ENCODE peak calls at places on chromosome 3, in six cellular contexts. One of them, this sample, is unnamed.

GRCh38 chr3:75035146-75035545 is 420.7 kb upstream of the CNTN3 start:
- DNase-seq in hypothalamus: no peak
- DNase-seq in stimulated activated CD4-positive, alpha-beta T cell treated with anti-CD3 and anti-CD28 coated beads, Interleukin-12 subunit alpha, Interleukin-12 subunit beta, amount 100 ng/mL, for 4 hours: no peak
- DNase-seq in activated naive CD8-positive, alpha-beta T cell treated with anti-CD3 and anti-CD28 coated beads, Interleukin-2, amount 50 U/mL, for 24 hours: no peak
- DNase-seq in 8988T: no peak
- DNase-seq in dorsolateral prefrontal cortex: no peak
- DNase-seq in this sample: no peak

GRCh38 chr3:20040476-20041196 is 390 bp downstream of the KAT2B start:
- DNase-seq in hypothalamus: peak; percentile 70
- DNase-seq in stimulated activated CD4-positive, alpha-beta T cell treated with anti-CD3 and anti-CD28 coated beads, Interleukin-12 subunit alpha, Interleukin-12 subunit beta, amount 100 ng/mL, for 4 hours: peak; percentile 58
- DNase-seq in activated naive CD8-positive, alpha-beta T cell treated with anti-CD3 and anti-CD28 coated beads, Interleukin-2, amount 50 U/mL, for 24 hours: peak; percentile 75
- DNase-seq in 8988T: peak; percentile 74
- DNase-seq in dorsolateral prefrontal cortex: peak; percentile 80
- DNase-seq in this sample: peak; percentile 83

GRCh38 chr3:170076715-170077238 is 39.0 kb downstream of the GPR160 start:
- DNase-seq in hypothalamus: no peak
- DNase-seq in stimulated activated CD4-positive, alpha-beta T cell treated with anti-CD3 and anti-CD28 coated beads, Interleukin-12 subunit alpha, Interleukin-12 subunit beta, amount 100 ng/mL, for 4 hours: no peak
- DNase-seq in activated naive CD8-positive, alpha-beta T cell treated with anti-CD3 and anti-CD28 coated beads, Interleukin-2, amount 50 U/mL, for 24 hours: no peak
- DNase-seq in 8988T: no peak
- DNase-seq in dorsolateral prefrontal cortex: no peak
- DNase-seq in this sample: no peak

GRCh38 chr3:197466586-197467399 is 89.0 kb downstream of the BDH1 start:
- DNase-seq in hypothalamus: no peak
- DNase-seq in stimulated activated CD4-positive, alpha-beta T cell treated with anti-CD3 and anti-CD28 coated beads, Interleukin-12 subunit alpha, Interleukin-12 subunit beta, amount 100 ng/mL, for 4 hours: no peak
- DNase-seq in activated naive CD8-positive, alpha-beta T cell treated with anti-CD3 and anti-CD28 coated beads, Interleukin-2, amount 50 U/mL, for 24 hours: no peak
- DNase-seq in 8988T: no peak
- DNase-seq in dorsolateral prefrontal cortex: peak; percentile 19
- DNase-seq in this sample: peak; percentile 86

GRCh38 chr3:105368575-105369500 is 2.1 kb downstream of the ALCAM start:
- DNase-seq in hypothalamus: peak; percentile 33
- DNase-seq in stimulated activated CD4-positive, alpha-beta T cell treated with anti-CD3 and anti-CD28 coated beads, Interleukin-12 subunit alpha, Interleukin-12 subunit beta, amount 100 ng/mL, for 4 hours: peak; percentile 54
- DNase-seq in activated naive CD8-positive, alpha-beta T cell treated with anti-CD3 and anti-CD28 coated beads, Interleukin-2, amount 50 U/mL, for 24 hours: peak; percentile 75
- DNase-seq in 8988T: no peak
- DNase-seq in dorsolateral prefrontal cortex: peak; percentile 50
- DNase-seq in this sample: peak; percentile 55

GRCh38 chr3:84825817-84826216 is 133.0 kb upstream of the CADM2 start:
- DNase-seq in hypothalamus: no peak
- DNase-seq in stimulated activated CD4-positive, alpha-beta T cell treated with anti-CD3 and anti-CD28 coated beads, Interleukin-12 subunit alpha, Interleukin-12 subunit beta, amount 100 ng/mL, for 4 hours: no peak
- DNase-seq in activated naive CD8-positive, alpha-beta T cell treated with anti-CD3 and anti-CD28 coated beads, Interleukin-2, amount 50 U/mL, for 24 hours: no peak
- DNase-seq in 8988T: no peak
- DNase-seq in dorsolateral prefrontal cortex: no peak
- DNase-seq in this sample: no peak

GRCh38 chr3:13165576-13165975 is 92.3 kb upstream of the IQSEC1 start:
- DNase-seq in hypothalamus: no peak
- DNase-seq in stimulated activated CD4-positive, alpha-beta T cell treated with anti-CD3 and anti-CD28 coated beads, Interleukin-12 subunit alpha, Interleukin-12 subunit beta, amount 100 ng/mL, for 4 hours: no peak
- DNase-seq in activated naive CD8-positive, alpha-beta T cell treated with anti-CD3 and anti-CD28 coated beads, Interleukin-2, amount 50 U/mL, for 24 hours: no peak
- DNase-seq in 8988T: no peak
- DNase-seq in dorsolateral prefrontal cortex: no peak
- DNase-seq in this sample: no peak

GRCh38 chr3:177618873-177619771 is 421.8 kb upstream of the TBL1XR1 start:
- DNase-seq in hypothalamus: no peak
- DNase-seq in stimulated activated CD4-positive, alpha-beta T cell treated with anti-CD3 and anti-CD28 coated beads, Interleukin-12 subunit alpha, Interleukin-12 subunit beta, amount 100 ng/mL, for 4 hours: no peak
- DNase-seq in activated naive CD8-positive, alpha-beta T cell treated with anti-CD3 and anti-CD28 coated beads, Interleukin-2, amount 50 U/mL, for 24 hours: no peak
- DNase-seq in 8988T: no peak
- DNase-seq in dorsolateral prefrontal cortex: no peak
- DNase-seq in this sample: no peak

GRCh38 chr3:159082514-159082913 is 280.7 kb downstream of the MFSD1 start:
- DNase-seq in hypothalamus: no peak
- DNase-seq in stimulated activated CD4-positive, alpha-beta T cell treated with anti-CD3 and anti-CD28 coated beads, Interleukin-12 subunit alpha, Interleukin-12 subunit beta, amount 100 ng/mL, for 4 hours: no peak
- DNase-seq in activated naive CD8-positive, alpha-beta T cell treated with anti-CD3 and anti-CD28 coated beads, Interleukin-2, amount 50 U/mL, for 24 hours: no peak
- DNase-seq in 8988T: no peak
- DNase-seq in dorsolateral prefrontal cortex: no peak
- DNase-seq in this sample: no peak

GRCh38 chr3:123430266-123430665 is 18.6 kb downstream of the ADCY5 start:
- DNase-seq in hypothalamus: no peak
- DNase-seq in stimulated activated CD4-positive, alpha-beta T cell treated with anti-CD3 and anti-CD28 coated beads, Interleukin-12 subunit alpha, Interleukin-12 subunit beta, amount 100 ng/mL, for 4 hours: no peak
- DNase-seq in activated naive CD8-positive, alpha-beta T cell treated with anti-CD3 and anti-CD28 coated beads, Interleukin-2, amount 50 U/mL, for 24 hours: no peak
- DNase-seq in 8988T: no peak
- DNase-seq in dorsolateral prefrontal cortex: no peak
- DNase-seq in this sample: no peak

GRCh38 chr3:143484851-143485512 is 363.3 kb downstream of the SLC9A9 start:
- DNase-seq in hypothalamus: no peak
- DNase-seq in stimulated activated CD4-positive, alpha-beta T cell treated with anti-CD3 and anti-CD28 coated beads, Interleukin-12 subunit alpha, Interleukin-12 subunit beta, amount 100 ng/mL, for 4 hours: no peak
- DNase-seq in activated naive CD8-positive, alpha-beta T cell treated with anti-CD3 and anti-CD28 coated beads, Interleukin-2, amount 50 U/mL, for 24 hours: no peak
- DNase-seq in 8988T: no peak
- DNase-seq in dorsolateral prefrontal cortex: no peak
- DNase-seq in this sample: no peak

GRCh38 chr3:72754582-72754981 is 93.7 kb downstream of the SHQ1 start:
- DNase-seq in hypothalamus: no peak
- DNase-seq in stimulated activated CD4-positive, alpha-beta T cell treated with anti-CD3 and anti-CD28 coated beads, Interleukin-12 subunit alpha, Interleukin-12 subunit beta, amount 100 ng/mL, for 4 hours: no peak
- DNase-seq in activated naive CD8-positive, alpha-beta T cell treated with anti-CD3 and anti-CD28 coated beads, Interleukin-2, amount 50 U/mL, for 24 hours: no peak
- DNase-seq in 8988T: no peak
- DNase-seq in dorsolateral prefrontal cortex: no peak
- DNase-seq in this sample: no peak

GRCh38 chr3:193974147-193974546 is 161.8 kb upstream of the HES1 start:
- DNase-seq in hypothalamus: no peak
- DNase-seq in stimulated activated CD4-positive, alpha-beta T cell treated with anti-CD3 and anti-CD28 coated beads, Interleukin-12 subunit alpha, Interleukin-12 subunit beta, amount 100 ng/mL, for 4 hours: no peak
- DNase-seq in activated naive CD8-positive, alpha-beta T cell treated with anti-CD3 and anti-CD28 coated beads, Interleukin-2, amount 50 U/mL, for 24 hours: no peak
- DNase-seq in 8988T: no peak
- DNase-seq in dorsolateral prefrontal cortex: no peak
- DNase-seq in this sample: no peak

GRCh38 chr3:51967384-51968174 is at the start of gene PCBP4:
- DNase-seq in hypothalamus: peak; percentile 65
- DNase-seq in stimulated activated CD4-positive, alpha-beta T cell treated with anti-CD3 and anti-CD28 coated beads, Interleukin-12 subunit alpha, Interleukin-12 subunit beta, amount 100 ng/mL, for 4 hours: peak; percentile 51
- DNase-seq in activated naive CD8-positive, alpha-beta T cell treated with anti-CD3 and anti-CD28 coated beads, Interleukin-2, amount 50 U/mL, for 24 hours: no peak
- DNase-seq in 8988T: no peak
- DNase-seq in dorsolateral prefrontal cortex: peak; percentile 85
- DNase-seq in this sample: peak; percentile 76

GRCh38 chr3:175346573-175347356 is 487.6 kb downstream of the NAALADL2 start:
- DNase-seq in hypothalamus: no peak
- DNase-seq in stimulated activated CD4-positive, alpha-beta T cell treated with anti-CD3 and anti-CD28 coated beads, Interleukin-12 subunit alpha, Interleukin-12 subunit beta, amount 100 ng/mL, for 4 hours: no peak
- DNase-seq in activated naive CD8-positive, alpha-beta T cell treated with anti-CD3 and anti-CD28 coated beads, Interleukin-2, amount 50 U/mL, for 24 hours: no peak
- DNase-seq in 8988T: no peak
- DNase-seq in dorsolateral prefrontal cortex: peak; percentile 22
- DNase-seq in this sample: no peak

GRCh38 chr3:15645740-15646490 is 44.4 kb downstream of the BTD start:
- DNase-seq in hypothalamus: no peak
- DNase-seq in stimulated activated CD4-positive, alpha-beta T cell treated with anti-CD3 and anti-CD28 coated beads, Interleukin-12 subunit alpha, Interleukin-12 subunit beta, amount 100 ng/mL, for 4 hours: no peak
- DNase-seq in activated naive CD8-positive, alpha-beta T cell treated with anti-CD3 and anti-CD28 coated beads, Interleukin-2, amount 50 U/mL, for 24 hours: no peak
- DNase-seq in 8988T: no peak
- DNase-seq in dorsolateral prefrontal cortex: no peak
- DNase-seq in this sample: no peak

GRCh38 chr3:30943206-30943605 is 48.7 kb upstream of the GADL1 start:
- DNase-seq in hypothalamus: no peak
- DNase-seq in stimulated activated CD4-positive, alpha-beta T cell treated with anti-CD3 and anti-CD28 coated beads, Interleukin-12 subunit alpha, Interleukin-12 subunit beta, amount 100 ng/mL, for 4 hours: no peak
- DNase-seq in activated naive CD8-positive, alpha-beta T cell treated with anti-CD3 and anti-CD28 coated beads, Interleukin-2, amount 50 U/mL, for 24 hours: no peak
- DNase-seq in 8988T: no peak
- DNase-seq in dorsolateral prefrontal cortex: no peak
- DNase-seq in this sample: no peak

GRCh38 chr3:4830586-4830914 is 148.7 kb upstream of the BHLHE40 start:
- DNase-seq in hypothalamus: no peak
- DNase-seq in stimulated activated CD4-positive, alpha-beta T cell treated with anti-CD3 and anti-CD28 coated beads, Interleukin-12 subunit alpha, Interleukin-12 subunit beta, amount 100 ng/mL, for 4 hours: no peak
- DNase-seq in activated naive CD8-positive, alpha-beta T cell treated with anti-CD3 and anti-CD28 coated beads, Interleukin-2, amount 50 U/mL, for 24 hours: no peak
- DNase-seq in 8988T: no peak
- DNase-seq in dorsolateral prefrontal cortex: no peak
- DNase-seq in this sample: peak; percentile 17

GRCh38 chr3:52455283-52456168 is at the start of gene NISCH:
- DNase-seq in hypothalamus: peak; percentile 41
- DNase-seq in stimulated activated CD4-positive, alpha-beta T cell treated with anti-CD3 and anti-CD28 coated beads, Interleukin-12 subunit alpha, Interleukin-12 subunit beta, amount 100 ng/mL, for 4 hours: peak; percentile 99
- DNase-seq in activated naive CD8-positive, alpha-beta T cell treated with anti-CD3 and anti-CD28 coated beads, Interleukin-2, amount 50 U/mL, for 24 hours: peak; percentile 98
- DNase-seq in 8988T: peak; percentile 94
- DNase-seq in dorsolateral prefrontal cortex: peak; percentile 86
- DNase-seq in this sample: peak; percentile 90

GRCh38 chr3:39668420-39668819 is 141.0 kb upstream of the MYRIP start:
- DNase-seq in hypothalamus: no peak
- DNase-seq in stimulated activated CD4-positive, alpha-beta T cell treated with anti-CD3 and anti-CD28 coated beads, Interleukin-12 subunit alpha, Interleukin-12 subunit beta, amount 100 ng/mL, for 4 hours: no peak
- DNase-seq in activated naive CD8-positive, alpha-beta T cell treated with anti-CD3 and anti-CD28 coated beads, Interleukin-2, amount 50 U/mL, for 24 hours: peak; percentile 2
- DNase-seq in 8988T: no peak
- DNase-seq in dorsolateral prefrontal cortex: no peak
- DNase-seq in this sample: peak; percentile 54

GRCh38 chr3:66480666-66481065 is 20.2 kb downstream of the LRIG1 start:
- DNase-seq in hypothalamus: no peak
- DNase-seq in stimulated activated CD4-positive, alpha-beta T cell treated with anti-CD3 and anti-CD28 coated beads, Interleukin-12 subunit alpha, Interleukin-12 subunit beta, amount 100 ng/mL, for 4 hours: no peak
- DNase-seq in activated naive CD8-positive, alpha-beta T cell treated with anti-CD3 and anti-CD28 coated beads, Interleukin-2, amount 50 U/mL, for 24 hours: peak; percentile 38
- DNase-seq in 8988T: no peak
- DNase-seq in dorsolateral prefrontal cortex: no peak
- DNase-seq in this sample: peak; percentile 13

GRCh38 chr3:192825191-192825590 is 92.5 kb downstream of the MB21D2 start:
- DNase-seq in hypothalamus: no peak
- DNase-seq in stimulated activated CD4-positive, alpha-beta T cell treated with anti-CD3 and anti-CD28 coated beads, Interleukin-12 subunit alpha, Interleukin-12 subunit beta, amount 100 ng/mL, for 4 hours: no peak
- DNase-seq in activated naive CD8-positive, alpha-beta T cell treated with anti-CD3 and anti-CD28 coated beads, Interleukin-2, amount 50 U/mL, for 24 hours: no peak
- DNase-seq in 8988T: no peak
- DNase-seq in dorsolateral prefrontal cortex: no peak
- DNase-seq in this sample: no peak

GRCh38 chr3:1963896-1964295 is 134.8 kb upstream of the CNTN4 start:
- DNase-seq in hypothalamus: no peak
- DNase-seq in stimulated activated CD4-positive, alpha-beta T cell treated with anti-CD3 and anti-CD28 coated beads, Interleukin-12 subunit alpha, Interleukin-12 subunit beta, amount 100 ng/mL, for 4 hours: no peak
- DNase-seq in activated naive CD8-positive, alpha-beta T cell treated with anti-CD3 and anti-CD28 coated beads, Interleukin-2, amount 50 U/mL, for 24 hours: no peak
- DNase-seq in 8988T: no peak
- DNase-seq in dorsolateral prefrontal cortex: no peak
- DNase-seq in this sample: no peak

GRCh38 chr3:119259821-119260220 is 19.1 kb upstream of the B4GALT4 start:
- DNase-seq in hypothalamus: no peak
- DNase-seq in stimulated activated CD4-positive, alpha-beta T cell treated with anti-CD3 and anti-CD28 coated beads, Interleukin-12 subunit alpha, Interleukin-12 subunit beta, amount 100 ng/mL, for 4 hours: no peak
- DNase-seq in activated naive CD8-positive, alpha-beta T cell treated with anti-CD3 and anti-CD28 coated beads, Interleukin-2, amount 50 U/mL, for 24 hours: no peak
- DNase-seq in 8988T: no peak
- DNase-seq in dorsolateral prefrontal cortex: no peak
- DNase-seq in this sample: no peak

GRCh38 chr3:25018909-25019308 is 409.2 kb upstream of the RARB start:
- DNase-seq in hypothalamus: no peak
- DNase-seq in stimulated activated CD4-positive, alpha-beta T cell treated with anti-CD3 and anti-CD28 coated beads, Interleukin-12 subunit alpha, Interleukin-12 subunit beta, amount 100 ng/mL, for 4 hours: no peak
- DNase-seq in activated naive CD8-positive, alpha-beta T cell treated with anti-CD3 and anti-CD28 coated beads, Interleukin-2, amount 50 U/mL, for 24 hours: no peak
- DNase-seq in 8988T: no peak
- DNase-seq in dorsolateral prefrontal cortex: no peak
- DNase-seq in this sample: no peak

GRCh38 chr3:150286390-150287147 is 121.5 kb upstream of the TSC22D2 start:
- DNase-seq in hypothalamus: no peak
- DNase-seq in stimulated activated CD4-positive, alpha-beta T cell treated with anti-CD3 and anti-CD28 coated beads, Interleukin-12 subunit alpha, Interleukin-12 subunit beta, amount 100 ng/mL, for 4 hours: no peak
- DNase-seq in activated naive CD8-positive, alpha-beta T cell treated with anti-CD3 and anti-CD28 coated beads, Interleukin-2, amount 50 U/mL, for 24 hours: peak; percentile 4
- DNase-seq in 8988T: peak; percentile 12
- DNase-seq in dorsolateral prefrontal cortex: no peak
- DNase-seq in this sample: peak; percentile 73

GRCh38 chr3:197718904-197719303 is 17.8 kb downstream of the RUBCN start:
- DNase-seq in hypothalamus: no peak
- DNase-seq in stimulated activated CD4-positive, alpha-beta T cell treated with anti-CD3 and anti-CD28 coated beads, Interleukin-12 subunit alpha, Interleukin-12 subunit beta, amount 100 ng/mL, for 4 hours: no peak
- DNase-seq in activated naive CD8-positive, alpha-beta T cell treated with anti-CD3 and anti-CD28 coated beads, Interleukin-2, amount 50 U/mL, for 24 hours: no peak
- DNase-seq in 8988T: no peak
- DNase-seq in dorsolateral prefrontal cortex: no peak
- DNase-seq in this sample: no peak

GRCh38 chr3:117558681-117559080 is 849.1 kb downstream of the TUSC7 start:
- DNase-seq in hypothalamus: no peak
- DNase-seq in stimulated activated CD4-positive, alpha-beta T cell treated with anti-CD3 and anti-CD28 coated beads, Interleukin-12 subunit alpha, Interleukin-12 subunit beta, amount 100 ng/mL, for 4 hours: no peak
- DNase-seq in activated naive CD8-positive, alpha-beta T cell treated with anti-CD3 and anti-CD28 coated beads, Interleukin-2, amount 50 U/mL, for 24 hours: no peak
- DNase-seq in 8988T: no peak
- DNase-seq in dorsolateral prefrontal cortex: no peak
- DNase-seq in this sample: no peak

GRCh38 chr3:9066141-9066540 is 102.9 kb upstream of the RAD18 start:
- DNase-seq in hypothalamus: no peak
- DNase-seq in stimulated activated CD4-positive, alpha-beta T cell treated with anti-CD3 and anti-CD28 coated beads, Interleukin-12 subunit alpha, Interleukin-12 subunit beta, amount 100 ng/mL, for 4 hours: no peak
- DNase-seq in activated naive CD8-positive, alpha-beta T cell treated with anti-CD3 and anti-CD28 coated beads, Interleukin-2, amount 50 U/mL, for 24 hours: no peak
- DNase-seq in 8988T: no peak
- DNase-seq in dorsolateral prefrontal cortex: no peak
- DNase-seq in this sample: no peak

GRCh38 chr3:87298111-87298718 is 21.8 kb upstream of the POU1F1 start:
- DNase-seq in hypothalamus: no peak
- DNase-seq in stimulated activated CD4-positive, alpha-beta T cell treated with anti-CD3 and anti-CD28 coated beads, Interleukin-12 subunit alpha, Interleukin-12 subunit beta, amount 100 ng/mL, for 4 hours: no peak
- DNase-seq in activated naive CD8-positive, alpha-beta T cell treated with anti-CD3 and anti-CD28 coated beads, Interleukin-2, amount 50 U/mL, for 24 hours: no peak
- DNase-seq in 8988T: no peak
- DNase-seq in dorsolateral prefrontal cortex: no peak
- DNase-seq in this sample: peak; percentile 59

GRCh38 chr3:30368978-30369377 is 237.4 kb upstream of the TGFBR2 start:
- DNase-seq in hypothalamus: no peak
- DNase-seq in stimulated activated CD4-positive, alpha-beta T cell treated with anti-CD3 and anti-CD28 coated beads, Interleukin-12 subunit alpha, Interleukin-12 subunit beta, amount 100 ng/mL, for 4 hours: no peak
- DNase-seq in activated naive CD8-positive, alpha-beta T cell treated with anti-CD3 and anti-CD28 coated beads, Interleukin-2, amount 50 U/mL, for 24 hours: no peak
- DNase-seq in 8988T: no peak
- DNase-seq in dorsolateral prefrontal cortex: no peak
- DNase-seq in this sample: no peak

GRCh38 chr3:33895658-33896057 is 97.2 kb downstream of the PDCD6IP start:
- DNase-seq in hypothalamus: no peak
- DNase-seq in stimulated activated CD4-positive, alpha-beta T cell treated with anti-CD3 and anti-CD28 coated beads, Interleukin-12 subunit alpha, Interleukin-12 subunit beta, amount 100 ng/mL, for 4 hours: no peak
- DNase-seq in activated naive CD8-positive, alpha-beta T cell treated with anti-CD3 and anti-CD28 coated beads, Interleukin-2, amount 50 U/mL, for 24 hours: no peak
- DNase-seq in 8988T: no peak
- DNase-seq in dorsolateral prefrontal cortex: no peak
- DNase-seq in this sample: no peak

GRCh38 chr3:89504432-89504831 is 397.0 kb downstream of the EPHA3 start:
- DNase-seq in hypothalamus: no peak
- DNase-seq in stimulated activated CD4-positive, alpha-beta T cell treated with anti-CD3 and anti-CD28 coated beads, Interleukin-12 subunit alpha, Interleukin-12 subunit beta, amount 100 ng/mL, for 4 hours: no peak
- DNase-seq in activated naive CD8-positive, alpha-beta T cell treated with anti-CD3 and anti-CD28 coated beads, Interleukin-2, amount 50 U/mL, for 24 hours: no peak
- DNase-seq in 8988T: no peak
- DNase-seq in dorsolateral prefrontal cortex: no peak
- DNase-seq in this sample: peak; percentile 7

GRCh38 chr3:126971891-126972351 is 11.0 kb upstream of the PLXNA1 start:
- DNase-seq in hypothalamus: no peak
- DNase-seq in stimulated activated CD4-positive, alpha-beta T cell treated with anti-CD3 and anti-CD28 coated beads, Interleukin-12 subunit alpha, Interleukin-12 subunit beta, amount 100 ng/mL, for 4 hours: no peak
- DNase-seq in activated naive CD8-positive, alpha-beta T cell treated with anti-CD3 and anti-CD28 coated beads, Interleukin-2, amount 50 U/mL, for 24 hours: no peak
- DNase-seq in 8988T: no peak
- DNase-seq in dorsolateral prefrontal cortex: no peak
- DNase-seq in this sample: no peak

GRCh38 chr3:31066999-31067398 is 172.5 kb upstream of the GADL1 start:
- DNase-seq in hypothalamus: no peak
- DNase-seq in stimulated activated CD4-positive, alpha-beta T cell treated with anti-CD3 and anti-CD28 coated beads, Interleukin-12 subunit alpha, Interleukin-12 subunit beta, amount 100 ng/mL, for 4 hours: no peak
- DNase-seq in activated naive CD8-positive, alpha-beta T cell treated with anti-CD3 and anti-CD28 coated beads, Interleukin-2, amount 50 U/mL, for 24 hours: no peak
- DNase-seq in 8988T: no peak
- DNase-seq in dorsolateral prefrontal cortex: no peak
- DNase-seq in this sample: no peak

GRCh38 chr3:42061711-42062408 is 29.3 kb upstream of the TRAK1 start:
- DNase-seq in hypothalamus: no peak
- DNase-seq in stimulated activated CD4-positive, alpha-beta T cell treated with anti-CD3 and anti-CD28 coated beads, Interleukin-12 subunit alpha, Interleukin-12 subunit beta, amount 100 ng/mL, for 4 hours: no peak
- DNase-seq in activated naive CD8-positive, alpha-beta T cell treated with anti-CD3 and anti-CD28 coated beads, Interleukin-2, amount 50 U/mL, for 24 hours: no peak
- DNase-seq in 8988T: peak; percentile 65
- DNase-seq in dorsolateral prefrontal cortex: no peak
- DNase-seq in this sample: peak; percentile 28

GRCh38 chr3:146682176-146682575 is 77.0 kb upstream of the PLSCR5 start:
- DNase-seq in hypothalamus: no peak
- DNase-seq in stimulated activated CD4-positive, alpha-beta T cell treated with anti-CD3 and anti-CD28 coated beads, Interleukin-12 subunit alpha, Interleukin-12 subunit beta, amount 100 ng/mL, for 4 hours: no peak
- DNase-seq in activated naive CD8-positive, alpha-beta T cell treated with anti-CD3 and anti-CD28 coated beads, Interleukin-2, amount 50 U/mL, for 24 hours: no peak
- DNase-seq in 8988T: no peak
- DNase-seq in dorsolateral prefrontal cortex: no peak
- DNase-seq in this sample: peak; percentile 74

GRCh38 chr3:12884104-12884742 is 42.9 kb upstream of the RPL32 start:
- DNase-seq in hypothalamus: no peak
- DNase-seq in stimulated activated CD4-positive, alpha-beta T cell treated with anti-CD3 and anti-CD28 coated beads, Interleukin-12 subunit alpha, Interleukin-12 subunit beta, amount 100 ng/mL, for 4 hours: no peak
- DNase-seq in activated naive CD8-positive, alpha-beta T cell treated with anti-CD3 and anti-CD28 coated beads, Interleukin-2, amount 50 U/mL, for 24 hours: no peak
- DNase-seq in 8988T: no peak
- DNase-seq in dorsolateral prefrontal cortex: peak; percentile 80
- DNase-seq in this sample: no peak

GRCh38 chr3:164250923-164251322 is 827.4 kb downstream of the SI start:
- DNase-seq in hypothalamus: no peak
- DNase-seq in stimulated activated CD4-positive, alpha-beta T cell treated with anti-CD3 and anti-CD28 coated beads, Interleukin-12 subunit alpha, Interleukin-12 subunit beta, amount 100 ng/mL, for 4 hours: no peak
- DNase-seq in activated naive CD8-positive, alpha-beta T cell treated with anti-CD3 and anti-CD28 coated beads, Interleukin-2, amount 50 U/mL, for 24 hours: no peak
- DNase-seq in 8988T: no peak
- DNase-seq in dorsolateral prefrontal cortex: no peak
- DNase-seq in this sample: no peak